ENCODE peak calls at places on chromosomes 7 and 10, in four cellular contexts. A is fibroblast of lung, Q is adrenal gland, U is heart left ventricle. I is an unnamed sample.

GRCh38 chr7:91251877-91252276 is 12.4 kb upstream of the FZD1 start:
- DNase-seq in A (no peak), Q (no peak), U (no peak), I (no peak)

GRCh38 chr10:17273403-17273802 is 45.4 kb downstream of the VIM start:
- DNase-seq in A (peak), Q (no peak), U (no peak), I (no peak)

GRCh38 chr7:753190-753589 is 26.1 kb upstream of the PRKAR1B start:
- DNase-seq in A (no peak), Q (no peak), U (no peak), I (peak)

GRCh38 chr10:86348321-86349210 is 18.0 kb downstream of the GRID1 start:
- DNase-seq in A (no peak), Q (peak), U (peak), I (no peak)

GRCh38 chr7:17095001-17095574 is 203.4 kb upstream of the AHR start:
- DNase-seq in A (peak), Q (no peak), U (no peak), I (peak)

GRCh38 chr7:128192497-128193142 is 48.5 kb upstream of the LEP start:
- DNase-seq in A (no peak), Q (peak), U (no peak), I (no peak)

GRCh38 chr10:115866174-115866573 is 406.8 kb downstream of the GFRA1 start:
- DNase-seq in A (no peak), Q (no peak), U (no peak), I (no peak)

GRCh38 chr7:39588401-39588800 is 22.2 kb downstream of the YAE1 start:
- DNase-seq in A (no peak), Q (no peak), U (no peak), I (no peak)

GRCh38 chr7:139767561-139767982 is 10.2 kb downstream of the HIPK2 start:
- DNase-seq in A (no peak), Q (no peak), U (no peak), I (no peak)

GRCh38 chr7:14403587-14403986 is 414.1 kb upstream of the ETV1 start:
- DNase-seq in A (peak), Q (no peak), U (no peak), I (no peak)

GRCh38 chr10:71634531-71635164 is 84.9 kb downstream of the C10orf105 start:
- DNase-seq in A (no peak), Q (peak), U (no peak), I (no peak)

GRCh38 chr10:71399946-71400345 is 3.2 kb downstream of the CDH23 start:
- DNase-seq in A (no peak), Q (peak), U (no peak), I (no peak)

GRCh38 chr7:132469681-132470080 is 106.6 kb downstream of the PLXNA4 start:
- DNase-seq in A (no peak), Q (no peak), U (no peak), I (no peak)

GRCh38 chr10:23048191-23048590 is 47.2 kb upstream of the MSRB2 start:
- DNase-seq in A (no peak), Q (no peak), U (no peak), I (no peak)

GRCh38 chr10:6072215-6072941 is 10.2 kb upstream of the IL2RA start:
- DNase-seq in A (no peak), Q (peak), U (no peak), I (no peak)

GRCh38 chr10:6071181-6072175 is 9.3 kb upstream of the IL2RA start:
- DNase-seq in A (no peak), Q (peak), U (no peak), I (no peak)

GRCh38 chr10:6077071-6077675 is 11.7 kb upstream of the RBM17 start:
- DNase-seq in A (no peak), Q (no peak), U (no peak), I (no peak)

GRCh38 chr10:6070647-6071046 is 8.5 kb upstream of the IL2RA start:
- DNase-seq in A (peak), Q (peak), U (no peak), I (no peak)

DNA sequence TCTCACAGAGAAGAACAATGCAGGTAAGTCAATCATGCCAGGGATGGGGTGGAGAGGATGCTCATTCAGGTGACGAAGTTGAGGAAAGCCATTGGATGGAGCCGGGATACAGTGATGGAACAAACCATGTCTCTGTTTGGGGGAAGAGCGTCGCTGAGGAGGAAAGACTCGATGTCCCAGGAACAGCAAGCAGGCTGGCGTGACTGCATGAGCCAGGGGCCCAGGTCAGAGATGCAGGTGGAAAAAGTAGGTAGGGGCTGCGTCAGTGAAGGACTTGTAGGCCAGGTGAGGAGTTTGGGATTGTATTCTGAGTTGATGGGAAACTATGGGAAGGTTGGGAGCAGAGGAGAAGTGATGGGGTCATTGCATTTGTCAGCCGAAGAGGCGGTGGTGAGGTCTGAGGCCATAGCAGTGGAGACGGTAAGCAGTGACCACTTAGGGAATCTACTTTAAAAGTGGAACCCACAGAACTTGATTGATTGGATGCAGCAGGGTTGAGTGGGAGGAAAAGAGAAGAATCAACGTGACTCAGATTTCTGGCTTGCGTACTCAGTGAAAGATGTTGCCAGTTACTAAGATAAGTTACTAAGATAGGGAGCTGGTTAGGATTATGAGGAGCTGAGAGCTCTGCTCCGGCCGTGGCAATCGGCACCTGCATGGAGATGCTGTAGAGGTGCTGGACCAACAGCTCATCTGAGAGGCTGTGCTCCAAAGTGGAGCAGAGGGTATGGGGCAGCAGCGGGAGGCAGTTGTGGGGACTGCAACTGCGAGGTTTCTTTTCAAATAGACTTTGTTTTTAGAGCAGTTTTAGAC is 12.5 kb upstream of the IL2RA start:
- DNase-seq in A (peak), Q (peak), U (no peak), I (no peak)
- H3K27ac ChIP-seq in A (no peak), Q (no peak), U (no peak), I (no peak)

DNA sequence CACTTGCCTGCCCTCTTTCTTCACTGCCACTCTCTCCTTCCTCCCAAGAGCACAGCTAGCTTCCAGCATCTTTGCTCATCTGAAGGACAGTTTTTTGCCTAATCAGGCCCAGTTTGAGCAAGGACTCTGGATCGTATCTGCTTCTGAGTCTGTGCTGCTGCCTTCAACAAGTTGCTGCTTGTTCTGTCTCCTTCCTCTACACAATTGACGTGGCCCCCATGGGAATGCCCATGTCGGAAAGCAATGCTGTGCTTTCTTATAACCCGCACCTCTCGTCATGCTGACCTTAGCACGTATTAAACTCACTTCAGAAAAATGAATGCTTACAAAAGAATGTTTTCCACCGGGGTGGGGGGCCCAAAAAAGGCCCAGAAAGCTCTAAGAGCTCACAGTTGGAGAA is 324.7 kb upstream of the C7orf33 start:
- DNase-seq in A (no peak), Q (no peak), U (no peak), I (no peak)
- H3K27ac ChIP-seq in A (no peak), Q (no peak), U (no peak), I (no peak)

GRCh38 chr10:35464805-35465456 is 128.6 kb downstream of the CCNY start:
- DNase-seq in A (peak), Q (no peak), U (no peak), I (no peak)
- H3K27ac ChIP-seq in A (no peak), Q (no peak), U (no peak), I (no peak)

DNA sequence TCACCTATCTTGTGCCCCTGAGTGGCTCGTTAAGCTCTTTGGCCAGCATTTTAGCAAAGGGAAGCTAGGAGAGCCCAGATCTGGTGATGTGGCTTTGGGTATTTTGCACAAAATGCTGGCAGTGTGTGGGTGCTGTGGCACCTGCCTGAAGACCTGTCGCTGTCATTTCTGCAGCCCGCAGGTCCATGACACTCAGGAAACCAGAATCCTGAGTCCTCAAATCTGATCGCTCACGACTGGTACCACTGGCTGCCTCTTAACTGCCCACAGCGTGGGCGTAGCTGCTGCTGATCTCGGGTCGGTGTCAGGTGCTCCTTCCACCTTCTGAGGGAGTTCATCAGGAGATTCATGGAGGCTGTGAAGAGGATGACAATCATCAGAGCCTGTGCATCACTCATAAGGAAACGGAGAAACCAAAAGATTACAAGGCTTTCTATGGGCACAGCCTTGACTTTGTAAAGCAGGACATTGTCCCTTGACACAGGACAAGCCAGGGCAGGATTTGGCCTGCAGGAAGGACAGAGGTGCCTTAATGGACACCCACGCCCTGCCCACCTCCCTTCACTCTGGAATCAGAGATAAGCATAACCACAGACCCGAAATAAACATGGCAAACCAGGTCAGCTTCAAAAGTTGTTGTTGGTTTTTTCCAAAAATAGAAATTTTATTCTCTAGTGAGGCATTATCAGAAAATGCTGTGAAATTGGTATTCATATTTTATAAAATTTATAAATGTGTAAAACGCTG is 71.0 kb upstream of the STK17A start:
- DNase-seq in A (no peak), Q (no peak), U (no peak), I (no peak)
- H3K27ac ChIP-seq in A (no peak), Q (no peak), U (no peak), I (no peak)

GRCh38 chr7:20554072-20554471 is 61.4 kb upstream of the ABCB5 start:
- DNase-seq in A (no peak), Q (no peak), U (no peak), I (no peak)
- H3K27ac ChIP-seq in A (no peak), Q (no peak), U (no peak), I (no peak)

GRCh38 chr7:72405871-72406270 is 6.3 kb downstream of the CALN1 start:
- DNase-seq in A (no peak), Q (no peak), U (no peak), I (no peak)
- H3K27ac ChIP-seq in A (no peak), Q (no peak), U (no peak), I (no peak)

GRCh38 chr10:101968910-101969321 is 87.1 kb downstream of the ARMH3 start:
- DNase-seq in A (no peak), Q (no peak), U (no peak), I (no peak)

GRCh38 chr10:101968286-101968685 is 87.7 kb downstream of the ARMH3 start:
- DNase-seq in A (no peak), Q (no peak), U (no peak), I (no peak)

GRCh38 chr10:101969496-101969895 is 86.5 kb downstream of the ARMH3 start:
- DNase-seq in A (no peak), Q (no peak), U (no peak), I (no peak)

GRCh38 chr10:101972761-101973160 is 83.2 kb downstream of the ARMH3 start:
- DNase-seq in A (peak), Q (no peak), U (no peak), I (no peak)

DNA sequence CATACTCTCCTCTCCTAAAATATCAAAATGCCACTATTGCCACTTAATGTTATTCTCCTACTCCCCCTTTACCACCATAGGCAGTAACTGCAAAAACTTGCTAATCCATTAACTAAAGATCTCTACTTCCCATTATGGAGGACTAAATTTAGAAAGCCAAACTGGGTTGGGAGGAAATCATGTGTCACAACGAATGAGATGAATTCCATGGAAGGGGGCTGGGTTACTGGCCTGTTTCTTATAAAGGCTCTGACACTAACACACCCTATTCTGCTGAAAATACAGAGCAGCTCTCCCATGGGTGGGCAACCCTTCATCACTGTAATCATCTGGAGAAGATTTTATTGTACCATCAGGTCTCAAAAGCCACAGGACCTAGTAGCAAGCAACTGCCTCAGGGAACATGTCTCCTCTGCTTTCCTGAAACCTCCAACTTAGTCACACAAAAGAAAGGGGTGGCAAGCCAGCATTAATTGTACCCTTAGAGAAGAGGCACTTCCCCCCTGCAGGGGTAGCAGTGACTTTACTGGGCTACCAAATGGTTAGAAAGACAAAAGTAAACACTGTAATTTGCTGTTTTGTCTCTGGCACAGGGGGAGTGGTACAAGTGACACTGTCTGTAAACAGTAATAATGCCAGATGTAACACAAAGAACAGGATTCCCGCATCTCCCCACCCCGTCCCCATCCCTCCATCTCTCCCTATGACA is 81.7 kb downstream of the ARMH3 start:
- DNase-seq in A (peak), Q (no peak), U (no peak), I (no peak)
- H3K27ac ChIP-seq in A (no peak), Q (no peak), U (peak), I (peak)